ENCODE peak calls at places on chromosome 10, in six cellular contexts. One of them, this sample, is unnamed. For H3K4me1, the result is how much of the 10 kb centered on the place peaks cover.

GRCh38 chr10:63166742-63167258 is 33.7 kb downstream of the NRBF2 start:
- DNase-seq in H1: no peak
- DNase-seq in mesenchymal stem cell: peak
- DNase-seq in neuronal stem cell: peak
- DNase-seq in IMR-90: peak
- DNase-seq in trophoblast cell: peak
- DNase-seq in this sample: no peak

GRCh38 chr10:56928717-56929116 is 567.7 kb upstream of the ZWINT start:
- DNase-seq in H1: no peak
- DNase-seq in neuronal stem cell: no peak
- DNase-seq in trophoblast cell: no peak
- DNase-seq in IMR-90: no peak
- DNase-seq in mesenchymal stem cell: peak
- DNase-seq in this sample: no peak

GRCh38 chr10:59336632-59337031 is 25.7 kb downstream of the FAM13C start:
- DNase-seq in neuronal stem cell: no peak
- DNase-seq in trophoblast cell: no peak
- DNase-seq in mesenchymal stem cell: peak
- DNase-seq in IMR-90: peak
- DNase-seq in H1: no peak
- DNase-seq in this sample: no peak

GRCh38 chr10:5526691-5527331 is 2.0 kb downstream of the CALML3 start:
- DNase-seq in IMR-90: no peak
- DNase-seq in trophoblast cell: no peak
- DNase-seq in H1: no peak
- DNase-seq in neuronal stem cell: no peak
- DNase-seq in mesenchymal stem cell: no peak
- DNase-seq in this sample: no peak

GRCh38 chr10:16717617-16718395 is 99.4 kb downstream of the RSU1 start:
- DNase-seq in H1: no peak
- DNase-seq in mesenchymal stem cell: peak
- DNase-seq in IMR-90: peak
- DNase-seq in trophoblast cell: no peak
- DNase-seq in neuronal stem cell: no peak
- DNase-seq in this sample: no peak

GRCh38 chr10:60032723-60033122 is 126.4 kb upstream of the CCDC6 start:
- DNase-seq in IMR-90: peak
- DNase-seq in neuronal stem cell: peak
- DNase-seq in mesenchymal stem cell: peak
- DNase-seq in H1: no peak
- DNase-seq in trophoblast cell: peak
- DNase-seq in this sample: no peak

GRCh38 chr10:116385994-116386809 is 41.4 kb upstream of the PNLIPRP3 start:
- DNase-seq in mesenchymal stem cell: peak
- DNase-seq in trophoblast cell: peak
- DNase-seq in IMR-90: peak
- DNase-seq in H1: no peak
- DNase-seq in neuronal stem cell: peak
- DNase-seq in this sample: no peak

GRCh38 chr10:22573820-22574569 is 140.4 kb downstream of the PIP4K2A start:
- DNase-seq in trophoblast cell: no peak
- DNase-seq in H1: peak
- DNase-seq in mesenchymal stem cell: peak
- DNase-seq in IMR-90: peak
- DNase-seq in neuronal stem cell: no peak
- DNase-seq in this sample: no peak

GRCh38 chr10:47173929-47174442 is 126.0 kb upstream of the GDF10 start:
- DNase-seq in trophoblast cell: peak
- DNase-seq in IMR-90: no peak
- DNase-seq in H1: no peak
- DNase-seq in neuronal stem cell: no peak
- DNase-seq in mesenchymal stem cell: no peak
- DNase-seq in this sample: no peak

GRCh38 chr10:34235164-34235832 is 579.8 kb downstream of the PARD3 start:
- DNase-seq in IMR-90: peak
- DNase-seq in mesenchymal stem cell: peak
- DNase-seq in neuronal stem cell: no peak
- DNase-seq in trophoblast cell: no peak
- DNase-seq in H1: no peak
- DNase-seq in this sample: no peak

GRCh38 chr10:69508738-69509340 is 57.6 kb downstream of the TSPAN15 start:
- DNase-seq in neuronal stem cell: no peak
- DNase-seq in mesenchymal stem cell: no peak
- DNase-seq in H1: no peak
- DNase-seq in trophoblast cell: no peak
- DNase-seq in IMR-90: no peak
- DNase-seq in this sample: no peak

GRCh38 chr10:17206210-17206709 is 4.8 kb upstream of the TRDMT1 start:
- DNase-seq in H1: no peak
- DNase-seq in mesenchymal stem cell: peak
- DNase-seq in neuronal stem cell: no peak
- DNase-seq in trophoblast cell: no peak
- DNase-seq in IMR-90: peak
- DNase-seq in this sample: no peak

GRCh38 chr10:93336110-93336509 is 146.0 kb downstream of the MYOF start:
- DNase-seq in mesenchymal stem cell: no peak
- DNase-seq in IMR-90: no peak
- DNase-seq in H1: no peak
- DNase-seq in trophoblast cell: peak
- DNase-seq in neuronal stem cell: no peak
- DNase-seq in this sample: no peak

GRCh38 chr10:2839081-2839725 is 228.1 kb upstream of the PFKP start:
- DNase-seq in H1: peak
- DNase-seq in neuronal stem cell: peak
- DNase-seq in trophoblast cell: peak
- DNase-seq in mesenchymal stem cell: peak
- DNase-seq in IMR-90: peak
- DNase-seq in this sample: peak

GRCh38 chr10:119139464-119140067 is 25.9 kb downstream of the SFXN4 start:
- DNase-seq in mesenchymal stem cell: peak
- DNase-seq in IMR-90: peak
- DNase-seq in neuronal stem cell: peak
- DNase-seq in H1: peak
- DNase-seq in trophoblast cell: no peak
- DNase-seq in this sample: peak

GRCh38 chr10:132353456-132354355 is 21.7 kb downstream of the LRRC27 start:
- DNase-seq in IMR-90: no peak
- DNase-seq in trophoblast cell: no peak
- DNase-seq in H1: no peak
- DNase-seq in neuronal stem cell: no peak
- DNase-seq in mesenchymal stem cell: no peak
- DNase-seq in this sample: peak

GRCh38 chr10:74206727-74207126 is 55.7 kb downstream of the ADK start:
- DNase-seq in mesenchymal stem cell: no peak
- DNase-seq in neuronal stem cell: no peak
- DNase-seq in trophoblast cell: no peak
- DNase-seq in H1: no peak
- DNase-seq in IMR-90: no peak
- DNase-seq in this sample: no peak

GRCh38 chr10:22570733-22571430 is 143.5 kb downstream of the PIP4K2A start:
- DNase-seq in H1: no peak
- DNase-seq in mesenchymal stem cell: no peak
- DNase-seq in trophoblast cell: no peak
- DNase-seq in IMR-90: no peak
- DNase-seq in neuronal stem cell: no peak
- DNase-seq in this sample: no peak

GRCh38 chr10:113880236-113880635 is 25.8 kb downstream of the NHLRC2 start:
- DNase-seq in neuronal stem cell: no peak
- DNase-seq in mesenchymal stem cell: no peak
- DNase-seq in trophoblast cell: no peak
- DNase-seq in H1: no peak
- DNase-seq in IMR-90: peak
- DNase-seq in this sample: no peak

GRCh38 chr10:115093286-115093775 is at the start of gene ATRNL1:
- DNase-seq in IMR-90: no peak
- DNase-seq in H1: peak
- DNase-seq in trophoblast cell: no peak
- DNase-seq in mesenchymal stem cell: peak
- DNase-seq in neuronal stem cell: peak
- DNase-seq in this sample: no peak

GRCh38 chr10:103861501-103861900 is 6.1 kb upstream of the SH3PXD2A start:
- DNase-seq in mesenchymal stem cell: peak
- DNase-seq in IMR-90: peak
- DNase-seq in neuronal stem cell: no peak
- DNase-seq in H1: no peak
- DNase-seq in trophoblast cell: no peak
- DNase-seq in this sample: no peak

GRCh38 chr10:86254526-86255174 is 111.9 kb downstream of the GRID1 start:
- DNase-seq in neuronal stem cell: no peak
- DNase-seq in H1: peak
- DNase-seq in IMR-90: no peak
- DNase-seq in mesenchymal stem cell: no peak
- DNase-seq in trophoblast cell: no peak
- DNase-seq in this sample: peak

GRCh38 chr10:70940834-70941568 is 52.6 kb upstream of the PCBD1 start:
- DNase-seq in mesenchymal stem cell: peak
- DNase-seq in H1: no peak
- DNase-seq in neuronal stem cell: no peak
- DNase-seq in trophoblast cell: no peak
- DNase-seq in IMR-90: no peak
- DNase-seq in this sample: no peak

GRCh38 chr10:398954-399353 is 263.7 kb downstream of the ZMYND11 start:
- DNase-seq in mesenchymal stem cell: no peak
- DNase-seq in trophoblast cell: no peak
- DNase-seq in H1: no peak
- DNase-seq in neuronal stem cell: no peak
- DNase-seq in IMR-90: no peak
- DNase-seq in this sample: no peak
- H2BK120ac ChIP-seq in mesenchymal stem cell: no peak
- H2BK120ac ChIP-seq in trophoblast cell: peak
- H2BK120ac ChIP-seq in H1: no peak
- H2BK120ac ChIP-seq in neuronal stem cell: no peak
- H2BK120ac ChIP-seq in IMR-90: no peak
- H2BK120ac ChIP-seq in this sample: no peak

GRCh38 chr10:127349737-127350136 is 153.3 kb upstream of the INSYN2A start:
- DNase-seq in trophoblast cell: no peak
- DNase-seq in mesenchymal stem cell: peak
- DNase-seq in IMR-90: peak
- DNase-seq in H1: no peak
- DNase-seq in neuronal stem cell: no peak
- DNase-seq in this sample: no peak
- H2AFZ ChIP-seq in trophoblast cell: no peak
- H2AFZ ChIP-seq in mesenchymal stem cell: no peak
- H2AFZ ChIP-seq in IMR-90: no peak
- H2AFZ ChIP-seq in H1: no peak
- H2AFZ ChIP-seq in neuronal stem cell: no peak
- H2AFZ ChIP-seq in this sample: no peak

DNA sequence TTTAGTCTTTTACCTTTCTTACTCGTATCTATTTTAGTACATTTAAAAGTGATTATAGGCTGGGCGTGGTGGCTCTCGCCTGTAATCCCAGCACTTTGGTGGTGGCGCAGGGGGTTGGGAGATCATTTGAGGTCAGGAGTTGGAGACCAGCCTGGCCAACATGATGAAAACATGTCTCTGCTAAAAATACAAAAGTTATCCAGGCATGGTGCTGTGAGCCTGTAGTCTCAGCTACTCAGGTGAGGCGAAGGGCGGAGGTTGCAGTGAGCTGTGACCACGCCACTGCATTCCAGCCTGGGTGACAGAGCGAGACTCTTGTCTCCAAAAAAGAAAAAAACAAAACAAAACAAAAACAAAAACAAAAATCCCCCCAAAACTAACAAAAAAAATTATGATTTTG is 12.2 kb downstream of the PRKCQ start:
- DNase-seq in IMR-90: no peak
- DNase-seq in H1: no peak
- DNase-seq in mesenchymal stem cell: no peak
- DNase-seq in neuronal stem cell: no peak
- DNase-seq in trophoblast cell: no peak
- DNase-seq in this sample: no peak
- H3K4me1 ChIP-seq in IMR-90: under half
- H3K4me1 ChIP-seq in H1: under half
- H3K4me1 ChIP-seq in mesenchymal stem cell: under half
- H3K4me1 ChIP-seq in neuronal stem cell: under half
- H3K4me1 ChIP-seq in trophoblast cell: under half
- H3K4me1 ChIP-seq in this sample: under half

DNA sequence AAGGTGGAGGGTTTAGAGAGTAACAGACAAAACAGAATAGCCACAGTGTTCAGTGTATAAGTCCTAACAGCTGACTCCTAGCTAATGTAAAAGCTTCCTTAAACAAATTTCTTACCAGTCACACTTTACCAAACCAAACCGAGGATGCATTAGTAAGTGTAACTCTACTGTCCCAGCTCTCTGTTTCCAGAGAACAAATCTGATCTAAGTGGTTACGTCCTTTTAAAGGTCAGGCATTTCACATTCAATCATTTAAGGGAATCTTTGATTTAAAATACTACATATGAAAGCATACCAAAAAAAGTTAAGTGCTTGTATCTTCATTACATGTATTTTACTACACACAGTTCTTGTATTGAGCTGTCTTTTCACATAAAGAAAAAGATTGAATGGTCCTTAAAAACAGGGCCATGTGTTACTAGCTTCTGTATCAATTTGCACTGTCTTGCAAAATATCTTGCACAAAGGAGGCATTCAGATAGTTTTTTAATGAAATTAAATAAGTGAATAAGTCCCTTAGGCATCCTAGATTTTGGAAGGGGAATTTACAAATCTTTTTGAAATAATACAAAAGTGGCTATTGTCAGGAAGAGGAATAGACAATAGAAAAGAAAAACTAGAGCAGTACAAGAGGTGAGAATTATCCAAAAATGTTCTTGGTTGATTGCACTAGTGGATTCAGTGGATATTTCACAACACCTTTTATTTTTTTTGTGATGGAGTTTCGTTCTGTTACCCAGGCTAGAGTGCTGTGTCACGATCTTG is 58.4 kb upstream of the SPOCK2 start:
- DNase-seq in mesenchymal stem cell: no peak
- DNase-seq in trophoblast cell: no peak
- DNase-seq in IMR-90: no peak
- DNase-seq in neuronal stem cell: no peak
- DNase-seq in H1: no peak
- DNase-seq in this sample: no peak
- H2BK120ac ChIP-seq in mesenchymal stem cell: no peak
- H2BK120ac ChIP-seq in trophoblast cell: no peak
- H2BK120ac ChIP-seq in IMR-90: no peak
- H2BK120ac ChIP-seq in neuronal stem cell: no peak
- H2BK120ac ChIP-seq in H1: no peak
- H2BK120ac ChIP-seq in this sample: no peak

GRCh38 chr10:35335133-35335532 is 1.2 kb upstream of the CCNY start:
- DNase-seq in mesenchymal stem cell: no peak
- DNase-seq in IMR-90: peak
- DNase-seq in H1: no peak
- DNase-seq in neuronal stem cell: no peak
- DNase-seq in trophoblast cell: peak
- DNase-seq in this sample: no peak
- H2AFZ ChIP-seq in mesenchymal stem cell: no peak
- H2AFZ ChIP-seq in IMR-90: no peak
- H2AFZ ChIP-seq in H1: no peak
- H2AFZ ChIP-seq in neuronal stem cell: no peak
- H2AFZ ChIP-seq in trophoblast cell: no peak
- H2AFZ ChIP-seq in this sample: no peak

This sample was measured in H9.